ENCODE peak calls at places on chromosomes 11 and 22, in eight cellular contexts. B is NCI-H82; F is ureter; Z is NCI-H345; P is left colon; Y is stimulated activated CD4-positive, alpha-beta T cell treated with anti-CD3 and anti-CD28 coated beads, Interleukin-4, amount 100 ng/mL, for 4 hours; D is NCI-H1092; M is LoVo. O is an unnamed sample.

GRCh38 chr11:1233351-1234053 is 10.6 kb downstream of the MUC5B start:
- DNase-seq in Y (no peak), F (no peak), P (peak; percentile 72), D (no peak), M (peak; percentile 11), B (no peak), Z (peak; percentile 45), O (no peak)

GRCh38 chr11:848988-849824 is 6.6 kb downstream of the TSPAN4 start:
- DNase-seq in Z (peak; percentile 80), Y (peak; percentile 54), F (no peak), P (no peak), D (peak; percentile 23), M (no peak), B (peak; percentile 70), O (no peak)

GRCh38 chr11:130424613-130425140 is 3.7 kb downstream of the ADAMTS8 start:
- DNase-seq in D (no peak), B (no peak), Z (no peak), M (no peak), F (no peak), Y (no peak), P (no peak), O (no peak)

GRCh38 chr11:102974552-102975280 is 19.2 kb upstream of the MMP13 start:
- DNase-seq in F (no peak), D (no peak), Y (no peak), B (peak; percentile 41), M (peak; percentile 51), P (no peak), Z (no peak), O (no peak)

GRCh38 chr11:44143987-44144909 is 48.8 kb downstream of the EXT2 start:
- DNase-seq in M (no peak), P (no peak), D (no peak), F (no peak), B (no peak), Z (no peak), Y (no peak), O (no peak)

GRCh38 chr22:48476599-48476998 is 1351.1 kb downstream of the BRD1 start:
- DNase-seq in M (no peak), P (peak; percentile 14), Y (no peak), Z (no peak), F (no peak), D (no peak), B (no peak), O (no peak)

GRCh38 chr22:50011447-50012200 is 941 bp downstream of the IL17REL start:
- DNase-seq in D (no peak), F (no peak), B (no peak), P (no peak), Y (no peak), M (no peak), Z (no peak), O (peak; percentile 58)

GRCh38 chr11:73198677-73199076 is 19.4 kb upstream of the P2RY2 start:
- DNase-seq in D (no peak), Z (no peak), F (no peak), B (no peak), M (peak; percentile 52), P (peak; percentile 15), Y (no peak), O (no peak)

GRCh38 chr11:88051386-88051785 is 123.9 kb downstream of the RAB38 start:
- DNase-seq in Y (no peak), Z (no peak), D (no peak), F (no peak), M (no peak), B (no peak), P (no peak), O (no peak)

GRCh38 chr11:94557391-94557790 is 9.8 kb upstream of the PIWIL4 start:
- DNase-seq in F (no peak), D (no peak), Y (no peak), Z (no peak), M (no peak), P (no peak), B (no peak), O (no peak)

GRCh38 chr11:121932646-121933185 is 183.3 kb downstream of the BLID start:
- DNase-seq in F (no peak), P (no peak), D (no peak), B (no peak), M (no peak), Y (no peak), Z (no peak), O (no peak)

GRCh38 chr11:67389477-67389876 is 2.3 kb upstream of the RAD9A start:
- DNase-seq in Y (peak; percentile 51), B (peak; percentile 63), Z (peak; percentile 27), M (peak; percentile 41), F (no peak), P (peak; percentile 62), D (no peak), O (no peak)

GRCh38 chr11:73325036-73325981 is 17.2 kb downstream of the ARHGEF17 start:
- DNase-seq in F (peak; percentile 69), Y (no peak), B (peak; percentile 65), M (no peak), Z (no peak), P (no peak), D (no peak), O (no peak)

GRCh38 chr22:38260760-38261477 is 11.9 kb downstream of the TMEM184B start:
- DNase-seq in M (no peak), Y (no peak), F (no peak), Z (no peak), D (no peak), P (no peak), B (no peak), O (no peak)

GRCh38 chr11:108204918-108205499 is 17.4 kb downstream of the NPAT start:
- DNase-seq in D (no peak), P (no peak), B (no peak), M (no peak), Z (no peak), Y (no peak), F (no peak), O (no peak)

GRCh38 chr11:126124284-126124683 is 61.6 kb upstream of the CDON start:
- DNase-seq in Z (no peak), M (no peak), Y (no peak), P (no peak), D (peak; percentile 62), F (no peak), B (no peak), O (no peak)

GRCh38 chr22:24216541-24217209 is 28.2 kb downstream of the GGT5 start:
- DNase-seq in F (no peak), Y (no peak), Z (no peak), D (no peak), P (no peak), B (no peak), M (no peak), O (no peak)

GRCh38 chr22:30612789-30613188 is 5.8 kb downstream of the TCN2 start:
- DNase-seq in Y (no peak), Z (no peak), M (no peak), F (no peak), P (no peak), D (no peak), B (no peak), O (no peak)